ENCODE peak calls at places on chromosomes 5 and 9, in four cellular contexts. One of them, this sample, is unnamed.

GRCh38 chr9:5425006-5425628 is 12.6 kb downstream of the PLGRKT start:
- DNase-seq in BE2C: no peak
- DNase-seq in heart right ventricle: no peak
- DNase-seq in transverse colon: no peak
- DNase-seq in this sample: no peak

GRCh38 chr9:35415769-35416427 is 74.0 kb upstream of the RUSC2 start:
- DNase-seq in heart right ventricle: no peak
- DNase-seq in BE2C: no peak
- DNase-seq in transverse colon: no peak
- DNase-seq in this sample: no peak

GRCh38 chr5:172559004-172559932 is 81.8 kb upstream of the NEURL1B start:
- DNase-seq in BE2C: no peak
- DNase-seq in heart right ventricle: peak; percentile 80
- DNase-seq in transverse colon: peak; percentile 59
- DNase-seq in this sample: peak; percentile 15

GRCh38 chr5:59089767-59090166 is 506.9 kb downstream of the RAB3C start:
- DNase-seq in transverse colon: no peak
- DNase-seq in BE2C: no peak
- DNase-seq in heart right ventricle: no peak
- DNase-seq in this sample: no peak

GRCh38 chr9:82553654-82554366 is 509.1 kb downstream of the RASEF start:
- DNase-seq in BE2C: no peak
- DNase-seq in heart right ventricle: no peak
- DNase-seq in transverse colon: no peak
- DNase-seq in this sample: no peak

GRCh38 chr5:176133289-176133870 is 104.8 kb upstream of the SIMC1 start:
- DNase-seq in transverse colon: no peak
- DNase-seq in heart right ventricle: no peak
- DNase-seq in BE2C: no peak
- DNase-seq in this sample: peak; percentile 6

GRCh38 chr5:151469386-151469785 is 22.0 kb downstream of the SLC36A1 start:
- DNase-seq in transverse colon: no peak
- DNase-seq in heart right ventricle: no peak
- DNase-seq in BE2C: no peak
- DNase-seq in this sample: no peak

GRCh38 chr9:94806307-94806893 is 79.9 kb downstream of the AOPEP start:
- DNase-seq in BE2C: no peak
- DNase-seq in transverse colon: no peak
- DNase-seq in heart right ventricle: no peak
- DNase-seq in this sample: no peak

GRCh38 chr5:136769900-136770684 is 404.7 kb upstream of the TRPC7 start:
- DNase-seq in transverse colon: peak; percentile 48
- DNase-seq in BE2C: peak; percentile 69
- DNase-seq in heart right ventricle: peak; percentile 40
- DNase-seq in this sample: peak; percentile 68

GRCh38 chr9:74803366-74804017 is 84.2 kb downstream of the TRPM6 start:
- DNase-seq in BE2C: no peak
- DNase-seq in heart right ventricle: no peak
- DNase-seq in transverse colon: no peak
- DNase-seq in this sample: no peak

GRCh38 chr9:69155341-69156030 is 18.6 kb upstream of the TJP2 start:
- DNase-seq in heart right ventricle: no peak
- DNase-seq in BE2C: no peak
- DNase-seq in transverse colon: no peak
- DNase-seq in this sample: peak; percentile 73

GRCh38 chr5:35393901-35394300 is 163.6 kb upstream of the PRLR start:
- DNase-seq in BE2C: no peak
- DNase-seq in transverse colon: no peak
- DNase-seq in heart right ventricle: no peak
- DNase-seq in this sample: no peak

GRCh38 chr5:146622391-146622790 is 106.4 kb upstream of the GPR151 start:
- DNase-seq in heart right ventricle: no peak
- DNase-seq in BE2C: no peak
- DNase-seq in transverse colon: no peak
- DNase-seq in this sample: no peak
- TF ChIP-seq CTCF in heart right ventricle: no peak
- TF ChIP-seq CTCF in BE2C: peak; percentile 63
- TF ChIP-seq CTCF in transverse colon: no peak
- TF ChIP-seq CTCF in this sample: no peak

GRCh38 chr5:140796718-140797095 is 2.1 kb downstream of the PCDHA2 start:
- DNase-seq in heart right ventricle: no peak
- DNase-seq in transverse colon: no peak
- DNase-seq in BE2C: no peak
- DNase-seq in this sample: no peak

GRCh38 chr5:140791111-140791510 is 3.5 kb upstream of the PCDHA2 start:
- DNase-seq in BE2C: no peak
- DNase-seq in heart right ventricle: no peak
- DNase-seq in transverse colon: no peak
- DNase-seq in this sample: no peak

GRCh38 chr5:140800816-140801493 is at the start of gene PCDHA3:
- DNase-seq in BE2C: no peak
- DNase-seq in transverse colon: no peak
- DNase-seq in heart right ventricle: no peak
- DNase-seq in this sample: no peak

GRCh38 chr5:140794594-140795258 is at the start of gene PCDHA2:
- DNase-seq in transverse colon: no peak
- DNase-seq in heart right ventricle: no peak
- DNase-seq in BE2C: peak; percentile 59
- DNase-seq in this sample: no peak

GRCh38 chr5:140795259-140795641 is 598 bp downstream of the PCDHA2 start:
- DNase-seq in transverse colon: no peak
- DNase-seq in BE2C: peak; percentile 57
- DNase-seq in heart right ventricle: no peak
- DNase-seq in this sample: no peak
- TF ChIP-seq CTCF in transverse colon: no peak
- TF ChIP-seq CTCF in BE2C: peak; percentile 85
- TF ChIP-seq CTCF in heart right ventricle: no peak
- TF ChIP-seq CTCF in this sample: peak; percentile 18

DNA sequence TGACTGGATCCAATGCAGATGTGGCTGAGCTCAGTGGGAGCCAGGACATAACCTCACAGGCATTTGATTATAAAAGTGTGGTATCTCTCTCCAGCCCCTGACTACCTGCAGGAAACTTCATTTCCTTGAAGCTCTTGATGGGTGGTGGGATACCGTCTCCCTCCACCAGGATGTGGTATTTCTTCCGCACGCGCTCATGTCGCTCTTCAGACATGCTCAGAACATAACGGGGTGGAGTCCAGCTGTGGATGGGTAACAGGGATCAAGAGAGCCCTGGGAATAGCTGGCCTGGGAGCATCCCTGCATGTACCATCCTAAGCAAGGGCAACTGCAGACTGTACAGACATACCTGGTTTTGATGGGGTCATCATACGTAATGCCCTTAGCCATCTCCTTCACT is 1.2 kb downstream of the DDX41 start:
- DNase-seq in BE2C: no peak
- DNase-seq in transverse colon: no peak
- DNase-seq in heart right ventricle: no peak
- DNase-seq in this sample: no peak
- TF ChIP-seq CTCF in BE2C: no peak
- TF ChIP-seq CTCF in transverse colon: no peak
- TF ChIP-seq CTCF in heart right ventricle: no peak
- TF ChIP-seq CTCF in this sample: no peak

GRCh38 chr5:33997331-33997983 is 10.4 kb downstream of the AMACR start:
- DNase-seq in heart right ventricle: peak; percentile 54
- DNase-seq in transverse colon: peak; percentile 49
- DNase-seq in BE2C: peak; percentile 63
- DNase-seq in this sample: peak; percentile 81

GRCh38 chr5:33992864-33993263 is 8.4 kb upstream of the SLC45A2 start:
- DNase-seq in transverse colon: no peak
- DNase-seq in BE2C: no peak
- DNase-seq in heart right ventricle: no peak
- DNase-seq in this sample: no peak

GRCh38 chr5:33999986-34000385 is 7.9 kb downstream of the AMACR start:
- DNase-seq in transverse colon: no peak
- DNase-seq in heart right ventricle: no peak
- DNase-seq in BE2C: no peak
- DNase-seq in this sample: no peak

DNA sequence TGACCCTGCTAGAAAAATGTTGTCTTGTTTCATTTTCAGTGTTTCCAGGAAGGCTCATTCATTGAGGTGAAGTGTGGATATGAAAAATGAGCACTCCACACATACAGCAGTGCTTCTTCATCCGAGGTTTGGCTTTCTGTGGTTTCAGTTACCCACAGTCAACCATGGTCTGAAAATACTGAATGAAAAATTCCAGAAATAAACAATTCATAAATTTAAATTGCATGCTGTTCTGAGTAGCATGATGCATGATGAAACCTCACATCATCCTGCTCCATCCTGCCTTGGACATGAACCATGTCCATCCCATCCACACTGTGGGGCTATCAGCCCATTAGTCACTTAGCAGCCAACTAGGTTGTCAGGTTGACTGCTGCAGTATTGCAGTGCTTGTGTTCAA is 10.4 kb upstream of the SLC45A2 start:
- DNase-seq in heart right ventricle: no peak
- DNase-seq in BE2C: no peak
- DNase-seq in transverse colon: no peak
- DNase-seq in this sample: no peak
- TF ChIP-seq CTCF in heart right ventricle: no peak
- TF ChIP-seq CTCF in BE2C: no peak
- TF ChIP-seq CTCF in transverse colon: no peak
- TF ChIP-seq CTCF in this sample: no peak

DNA sequence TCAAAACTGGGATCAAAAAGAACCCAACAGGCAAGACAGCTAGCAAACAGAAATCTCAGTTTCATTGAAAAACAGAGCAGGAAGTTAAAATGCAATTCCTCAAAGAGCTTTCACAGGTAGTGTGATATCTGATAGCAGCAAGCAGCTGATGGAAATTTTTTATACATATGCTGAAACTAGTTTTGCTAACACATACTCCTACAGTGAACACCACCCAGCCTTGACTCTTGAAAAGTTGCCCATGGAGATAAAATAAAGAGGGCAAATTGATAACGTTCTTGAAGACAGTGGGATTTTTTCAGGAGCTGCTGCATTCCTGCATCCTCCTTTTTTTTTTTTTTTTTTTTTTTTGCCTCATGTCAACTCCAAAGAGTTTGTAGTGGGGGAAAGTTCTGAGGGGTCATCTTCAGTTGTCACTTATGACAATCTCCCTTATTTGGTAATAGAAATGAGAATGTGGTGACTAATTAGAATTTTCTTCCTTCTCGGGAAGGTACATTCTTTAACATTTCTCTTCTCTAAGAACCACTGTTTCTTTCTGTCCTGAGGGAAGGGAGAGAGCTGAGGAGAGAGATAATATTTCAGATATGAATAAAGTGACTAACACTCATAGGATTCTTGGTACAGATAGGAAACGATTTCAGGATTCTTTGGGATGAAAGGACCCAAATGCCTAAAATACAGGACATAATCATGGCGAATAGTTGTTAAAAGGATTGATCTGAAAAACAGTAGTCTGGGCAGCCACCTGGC is 24.6 kb downstream of the SH3RF2 start:
- DNase-seq in heart right ventricle: no peak
- DNase-seq in transverse colon: no peak
- DNase-seq in BE2C: no peak
- DNase-seq in this sample: no peak
- TF ChIP-seq CTCF in heart right ventricle: no peak
- TF ChIP-seq CTCF in transverse colon: no peak
- TF ChIP-seq CTCF in BE2C: no peak
- TF ChIP-seq CTCF in this sample: no peak

DNA sequence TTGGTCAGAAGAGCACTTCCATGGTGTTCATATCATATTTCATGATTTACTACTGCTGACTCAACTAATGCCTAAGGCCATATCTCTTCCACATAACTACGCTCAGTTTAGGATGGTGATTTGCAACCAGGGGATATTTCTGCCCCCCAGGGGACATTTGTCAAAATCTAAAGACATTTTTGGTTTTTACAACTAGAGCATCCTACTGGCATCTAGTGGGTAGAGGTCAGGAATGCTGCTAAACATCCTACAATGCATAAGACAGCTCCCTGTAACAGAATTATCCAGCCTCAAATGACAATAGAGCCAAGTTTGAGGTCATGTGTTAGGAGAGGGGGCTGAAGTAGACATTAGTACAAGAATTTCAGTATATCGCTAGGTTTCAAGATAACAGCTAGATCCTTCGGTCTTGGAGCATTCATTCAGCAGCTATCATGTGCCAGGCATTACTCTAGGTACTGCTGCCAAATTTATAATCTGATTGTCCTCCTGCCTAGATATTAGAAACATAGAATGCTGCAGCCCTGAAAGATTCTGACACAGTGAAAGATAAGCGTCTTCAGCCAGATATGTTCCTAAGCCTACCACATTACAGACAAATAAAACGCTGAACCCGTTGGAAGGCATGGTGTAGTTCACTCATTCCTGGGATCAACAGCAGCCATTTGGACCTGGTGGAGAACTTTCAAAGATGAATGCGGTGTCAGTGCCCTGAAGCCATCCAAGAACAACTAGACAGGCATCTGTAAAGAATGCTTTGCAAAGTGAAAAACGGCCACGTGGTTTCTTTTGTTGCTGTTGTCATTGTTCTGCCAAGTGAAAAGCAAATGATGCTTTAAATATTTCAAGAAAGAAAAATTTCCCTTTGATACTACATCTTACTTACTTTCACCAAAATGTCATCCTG is 55.5 kb upstream of the FST start:
- DNase-seq in heart right ventricle: no peak
- DNase-seq in BE2C: no peak
- DNase-seq in transverse colon: no peak
- DNase-seq in this sample: no peak
- TF ChIP-seq CTCF in heart right ventricle: no peak
- TF ChIP-seq CTCF in BE2C: no peak
- TF ChIP-seq CTCF in transverse colon: no peak
- TF ChIP-seq CTCF in this sample: no peak